ENCODE peak calls at places on chromosomes 6 and 20, in four cellular contexts. D, J, Y and X are unnamed samples.

GRCh38 chr6:3939964-3940363 is 90.8 kb downstream of the FAM50B start:
- DNase-seq in D (no peak), J (no peak), Y (no peak), X (no peak)

GRCh38 chr20:50743087-50743486 is 11.7 kb downstream of the PARD6B start:
- DNase-seq in D (no peak), J (no peak), Y (no peak), X (no peak)

GRCh38 chr20:35232575-35232974 is 6.1 kb downstream of the MMP24 start:
- DNase-seq in D (no peak), J (peak; percentile 38), Y (no peak), X (no peak)

GRCh38 chr20:14928083-14928482 is 590.7 kb upstream of the FLRT3 start:
- DNase-seq in D (no peak), J (no peak), Y (no peak), X (no peak)

GRCh38 chr6:62371840-62372239 is 85.8 kb upstream of the KHDRBS2 start:
- DNase-seq in D (no peak), J (no peak), Y (no peak), X (no peak)

GRCh38 chr6:11021003-11021402 is 23.1 kb downstream of the ELOVL2 start:
- DNase-seq in D (no peak), J (no peak), Y (no peak), X (no peak)

GRCh38 chr6:14102330-14102729 is 15.2 kb upstream of the CD83 start:
- DNase-seq in D (no peak), J (no peak), Y (no peak), X (no peak)

GRCh38 chr20:43835944-43836540 is 78.6 kb upstream of the TOX2 start:
- DNase-seq in D (no peak), J (no peak), Y (no peak), X (no peak)

GRCh38 chr6:129446272-129446851 is 263.6 kb downstream of the ARHGAP18 start:
- DNase-seq in D (no peak), J (no peak), Y (no peak), X (peak; percentile 23)

GRCh38 chr6:126388235-126388634 is 48.3 kb downstream of the CENPW start:
- DNase-seq in D (no peak), J (no peak), Y (no peak), X (no peak)

GRCh38 chr20:23114018-23114417 is 27.9 kb upstream of the CD93 start:
- DNase-seq in D (no peak), J (no peak), Y (no peak), X (no peak)